ENCODE peak calls at places on chromosomes 3 and 15, in four cellular contexts. O is NCI-H1092 treated with DMSO at 0.1 percent for 48 hours, G is AG08396, Y is T-cell. E is an unnamed sample.

GRCh38 chr15:63970723-63971426 is 75.4 kb downstream of the DAPK2 start:
- DNase-seq in Y (no peak), G (no peak), O (no peak), E (peak)

GRCh38 chr15:74383286-74383685 is 15.8 kb upstream of the CYP11A1 start:
- DNase-seq in Y (no peak), O (no peak), G (no peak), E (no peak)

GRCh38 chr3:170418422-170419300 is at the start of gene CLDN11:
- DNase-seq in O (peak), G (peak), Y (no peak), E (peak)

GRCh38 chr3:160106905-160107861 is 118.0 kb upstream of the C3orf80 start:
- DNase-seq in G (no peak), O (no peak), Y (no peak), E (no peak)

GRCh38 chr15:27873039-27873438 is 226.1 kb downstream of the OCA2 start:
- DNase-seq in Y (no peak), O (no peak), G (no peak), E (no peak)

GRCh38 chr15:100105101-100105500 is 236.7 kb downstream of the ADAMTS17 start:
- DNase-seq in O (no peak), G (no peak), Y (no peak), E (no peak)

GRCh38 chr15:70293606-70294470 is 196.1 kb upstream of the TLE3 start:
- DNase-seq in Y (no peak), G (no peak), O (no peak), E (no peak)

GRCh38 chr15:29704950-29705597 is 117.2 kb downstream of the TJP1 start:
- DNase-seq in G (no peak), Y (no peak), O (no peak), E (no peak)

GRCh38 chr15:89066280-89066679 is 22.0 kb upstream of the ABHD2 start:
- DNase-seq in O (no peak), G (no peak), Y (no peak), E (no peak)

GRCh38 chr3:52526151-52526561 is 7.5 kb downstream of the NT5DC2 start:
- DNase-seq in O (no peak), G (no peak), Y (no peak), E (no peak)

GRCh38 chr3:100973594-100973993 is 19.6 kb downstream of the ABI3BP start:
- DNase-seq in O (no peak), Y (no peak), G (no peak), E (no peak)

GRCh38 chr3:39639344-39640236 is 169.8 kb upstream of the MYRIP start:
- DNase-seq in G (peak), O (no peak), Y (no peak), E (peak)

GRCh38 chr15:31330111-31330785 is 3.6 kb downstream of the KLF13 start:
- DNase-seq in O (no peak), Y (no peak), G (no peak), E (no peak)

GRCh38 chr3:46716461-46717441 is 918 bp downstream of the PRSS50 start:
- DNase-seq in Y (no peak), G (no peak), O (no peak), E (no peak)

GRCh38 chr3:105473521-105474223 is 107.0 kb downstream of the ALCAM start:
- DNase-seq in G (peak), Y (no peak), O (no peak), E (no peak)

GRCh38 chr3:435161-435560 is 238.6 kb downstream of the CHL1 start:
- DNase-seq in O (no peak), G (no peak), Y (no peak), E (no peak)

GRCh38 chr3:63193647-63194046 is 84.5 kb upstream of the SYNPR start:
- DNase-seq in Y (no peak), G (peak), O (peak), E (no peak)

GRCh38 chr15:47332481-47332880 is 384.8 kb upstream of the SEMA6D start:
- DNase-seq in Y (no peak), G (no peak), O (no peak), E (no peak)

GRCh38 chr15:84962975-84963374 is 18.7 kb upstream of the PDE8A start:
- DNase-seq in O (no peak), G (no peak), Y (no peak), E (no peak)

GRCh38 chr3:52533623-52534280 is at the start of gene NT5DC2:
- DNase-seq in O (peak), G (peak), Y (peak), E (peak)